ENCODE peak calls at places on chromosomes 6 and 20, in four cellular contexts. Z is foreskin fibroblast, S is WTC11, E is GM12865. K is an unnamed sample.

GRCh38 chr6:110538416-110539060 is 62.1 kb upstream of the SLC22A16 start:
- DNase-seq in Z (no peak), S (no peak), E (no peak), K (no peak)

GRCh38 chr6:49336514-49337131 is 126.4 kb downstream of the MMUT start:
- DNase-seq in Z (peak; percentile 18), S (no peak), E (no peak), K (no peak)

GRCh38 chr20:9945406-9945805 is 89.4 kb upstream of the ANKEF1 start:
- DNase-seq in Z (peak; percentile 21), S (no peak), E (no peak), K (no peak)

GRCh38 chr6:38843798-38844197 is 128.7 kb downstream of the DNAH8 start:
- DNase-seq in Z (no peak), S (peak; percentile 17), E (no peak), K (no peak)

GRCh38 chr6:136085370-136086115 is 164.6 kb downstream of the MTFR2 start:
- DNase-seq in Z (no peak), S (no peak), E (no peak), K (no peak)

GRCh38 chr6:70547313-70547712 is 19.4 kb upstream of the SDHAF4 start:
- DNase-seq in Z (peak; percentile 7), S (no peak), E (no peak), K (no peak)

GRCh38 chr20:62807444-62808210 is 3.0 kb downstream of the OGFR start:
- DNase-seq in Z (no peak), S (no peak), E (no peak), K (no peak)

GRCh38 chr6:27553123-27553904 is 80.4 kb upstream of the ZNF184 start:
- DNase-seq in Z (peak; percentile 28), S (peak; percentile 76), E (peak; percentile 88), K (no peak)

GRCh38 chr6:4486543-4487319 is 289.5 kb upstream of the CDYL start:
- DNase-seq in Z (no peak), S (no peak), E (no peak), K (no peak)

GRCh38 chr6:1316482-1317220 is 4.8 kb downstream of the FOXQ1 start:
- DNase-seq in Z (no peak), S (peak; percentile 69), E (no peak), K (no peak)

GRCh38 chr20:37804584-37805566 is 98.1 kb upstream of the VSTM2L start:
- DNase-seq in Z (no peak), S (no peak), E (peak; percentile 87), K (peak; percentile 27)

GRCh38 chr6:28982476-28983266 is 22.4 kb downstream of the ZNF311 start:
- DNase-seq in Z (peak; percentile 57), S (no peak), E (peak; percentile 26), K (no peak)

GRCh38 chr20:25510721-25511120 is 74.6 kb downstream of the NINL start:
- DNase-seq in Z (no peak), S (no peak), E (no peak), K (no peak)

GRCh38 chr6:44495036-44495901 is 107.8 kb downstream of the CDC5L start:
- DNase-seq in Z (no peak), S (no peak), E (no peak), K (no peak)

GRCh38 chr20:46021361-46022359 is 7.4 kb upstream of the SLC12A5 start:
- DNase-seq in Z (no peak), S (peak; percentile 98), E (peak; percentile 51), K (no peak)

GRCh38 chr6:152948150-152948768 is 34.6 kb downstream of the FBXO5 start:
- DNase-seq in Z (peak; percentile 25), S (no peak), E (peak; percentile 45), K (no peak)

GRCh38 chr6:82906951-82907350 is 158.7 kb downstream of the UBE3D start:
- DNase-seq in Z (peak; percentile 37), S (no peak), E (no peak), K (no peak)

GRCh38 chr6:158645064-158646022 is 800 bp upstream of the DYNLT1 start:
- DNase-seq in Z (no peak), S (no peak), E (no peak), K (no peak)

GRCh38 chr6:24933868-24934401 is 1.8 kb downstream of the RIPOR2 start:
- DNase-seq in Z (no peak), S (peak; percentile 61), E (peak; percentile 74), K (no peak)

GRCh38 chr6:4446982-4447381 is 311.6 kb upstream of the ECI2 start:
- DNase-seq in Z (peak; percentile 17), S (no peak), E (peak; percentile 34), K (no peak)

GRCh38 chr20:37362821-37363220 is 16.9 kb downstream of the SRC start:
- DNase-seq in Z (no peak), S (peak; percentile 6), E (no peak), K (no peak)

GRCh38 chr20:7608246-7608645 is 332.0 kb downstream of the HAO1 start:
- DNase-seq in Z (no peak), S (peak; percentile 24), E (no peak), K (no peak)

GRCh38 chr6:28789553-28790083 is 134.2 kb downstream of the TRIM27 start:
- DNase-seq in Z (peak; percentile 40), S (peak; percentile 66), E (peak; percentile 71), K (no peak)

GRCh38 chr6:159038914-159039884 is 5.6 kb downstream of the TAGAP start:
- DNase-seq in Z (peak; percentile 37), S (no peak), E (peak; percentile 91), K (peak; percentile 37)

GRCh38 chr6:130362128-130362527 is 3.7 kb upstream of the TMEM200A start:
- DNase-seq in Z (no peak), S (peak; percentile 19), E (no peak), K (no peak)

GRCh38 chr6:133730881-133731280 is 158.0 kb upstream of the TCF21 start:
- DNase-seq in Z (peak; percentile 39), S (no peak), E (no peak), K (no peak)

GRCh38 chr20:31751126-31751525 is 12.0 kb downstream of the TPX2 start:
- DNase-seq in Z (peak; percentile 70), S (no peak), E (no peak), K (no peak)

GRCh38 chr20:34829191-34829590 is 3.7 kb upstream of the NCOA6 start:
- DNase-seq in Z (no peak), S (no peak), E (no peak), K (no peak)

GRCh38 chr6:28756555-28756918 is 167.2 kb downstream of the TRIM27 start:
- DNase-seq in Z (no peak), S (no peak), E (no peak), K (no peak)

DNA sequence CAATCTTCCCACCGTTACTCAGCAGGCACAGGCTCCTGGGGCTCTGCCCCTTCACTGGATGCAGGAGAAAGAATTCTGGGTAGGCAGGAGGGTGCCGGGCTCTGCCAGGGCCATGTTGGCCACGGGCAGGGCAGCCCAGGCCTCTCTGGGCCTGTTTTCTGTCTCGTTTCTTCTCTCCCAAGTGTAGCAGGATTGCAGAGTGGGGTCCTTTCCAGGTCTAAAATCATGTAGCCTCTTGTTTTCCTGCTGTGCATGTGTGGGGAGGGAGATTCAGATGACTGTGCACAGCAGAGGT is 112.7 kb downstream of the DLL1 start:
- DNase-seq in Z (no peak), S (no peak), E (no peak), K (no peak)
- TF ChIP-seq CTCF in Z (no peak), S (no peak), E (no peak), K (no peak)

GRCh38 chr6:30907758-30908591 is at the start of gene GTF2H4:
- DNase-seq in Z (peak; percentile 99), S (peak; percentile 96), E (peak; percentile 99), K (peak; percentile 79)
- TF ChIP-seq CTCF in Z (no peak), S (no peak), E (no peak), K (no peak)

GRCh38 chr20:56752274-56752673 is 123.2 kb downstream of the TFAP2C start:
- DNase-seq in Z (peak; percentile 20), S (no peak), E (no peak), K (no peak)

GRCh38 chr20:56750430-56750829 is 121.3 kb downstream of the TFAP2C start:
- DNase-seq in Z (no peak), S (peak; percentile 76), E (no peak), K (no peak)

GRCh38 chr20:56748476-56749377 is 119.6 kb downstream of the TFAP2C start:
- DNase-seq in Z (no peak), S (no peak), E (no peak), K (no peak)
- TF ChIP-seq CTCF in Z (no peak), S (no peak), E (no peak), K (no peak)

DNA sequence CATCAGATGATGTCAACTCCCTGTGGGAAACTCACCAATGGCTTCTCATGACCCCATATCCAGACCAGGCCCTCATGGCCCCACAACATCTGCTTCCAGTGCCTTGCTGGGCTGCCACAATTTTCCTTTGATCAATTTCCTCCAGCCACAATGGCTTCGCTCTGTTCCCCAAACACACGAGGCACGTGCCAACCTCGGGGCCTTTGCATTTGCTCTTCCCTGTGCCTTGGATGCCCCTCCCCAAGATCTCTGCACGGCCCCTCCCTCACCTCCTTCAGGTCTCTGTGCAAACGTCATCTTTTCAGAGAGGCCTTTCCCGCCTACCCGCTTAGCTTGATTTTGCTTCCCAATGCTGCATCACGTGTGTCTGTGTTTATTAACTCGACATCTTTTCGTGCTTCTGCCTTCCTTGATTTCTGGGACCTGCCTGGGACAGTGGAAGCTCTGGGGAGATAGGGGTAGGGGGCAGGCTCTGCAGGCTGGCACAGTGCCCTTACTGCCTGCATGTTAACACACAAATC is 13.1 kb downstream of the PEDS1 start:
- DNase-seq in Z (no peak), S (no peak), E (no peak), K (no peak)
- TF ChIP-seq CTCF in Z (no peak), S (no peak), E (no peak), K (no peak)

DNA sequence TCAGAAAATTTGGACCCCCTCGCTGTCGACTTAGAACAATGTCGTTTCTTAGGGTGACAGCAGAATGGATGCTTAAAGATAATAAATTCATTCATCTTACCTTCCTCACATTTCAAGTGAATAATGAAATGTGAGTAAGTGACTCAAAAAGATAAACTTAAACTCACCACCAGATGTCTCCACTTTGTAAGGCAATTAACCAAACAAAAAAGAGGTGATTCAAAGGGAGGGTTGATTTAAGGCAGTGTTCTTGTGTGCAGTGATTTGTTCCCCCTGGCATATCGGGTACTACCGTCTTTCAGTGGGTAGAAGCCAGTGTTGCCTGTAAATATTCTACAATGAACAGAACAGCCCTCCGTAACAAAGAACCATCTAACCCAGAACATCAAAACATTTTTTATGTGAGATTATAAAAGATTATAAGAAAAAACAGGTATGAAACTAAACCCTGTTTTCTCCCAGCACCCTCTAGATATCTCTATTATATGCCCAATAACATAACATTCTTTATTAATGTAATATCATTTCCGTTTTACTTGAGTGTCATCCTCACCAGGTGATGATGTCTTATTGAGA is 589.7 kb downstream of the CBLN4 start:
- DNase-seq in Z (no peak), S (no peak), E (no peak), K (no peak)
- TF ChIP-seq CTCF in Z (no peak), S (no peak), E (no peak), K (no peak)

DNA sequence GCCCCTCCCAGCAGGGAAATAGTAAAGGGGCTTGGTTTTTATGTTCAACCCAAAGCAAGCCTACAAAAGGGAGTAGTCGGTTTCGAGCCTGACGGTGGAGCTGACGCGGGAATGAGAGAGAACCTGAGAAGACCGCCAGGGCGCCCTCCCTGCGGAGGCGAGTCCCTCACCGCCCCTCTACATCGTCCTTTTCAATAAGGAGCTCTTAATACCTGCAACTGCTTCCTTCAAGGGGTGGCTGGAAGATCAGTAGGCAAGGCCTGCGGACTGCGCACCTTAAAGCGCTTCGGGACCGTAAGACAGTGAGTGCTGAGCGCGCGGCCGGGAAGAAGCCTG is 709 bp upstream of the ZNF76 start:
- DNase-seq in Z (no peak), S (no peak), E (no peak), K (no peak)
- TF ChIP-seq CTCF in Z (peak; percentile 4), S (no peak), E (no peak), K (no peak)